ENCODE peak calls at places on chromosomes 4 and X, in eight cellular contexts. One of them, this sample, is unnamed.

GRCh38 chr4:185772391-185773093 is 39.5 kb downstream of the SORBS2 start:
- DNase-seq in H7: no peak
- DNase-seq in fibroblast of villous mesenchyme: no peak
- DNase-seq in fibroblast of lung: no peak
- DNase-seq in psoas muscle: no peak
- DNase-seq in aorta: no peak
- DNase-seq in foreskin fibroblast: no peak
- DNase-seq in neuronal stem cell: no peak
- DNase-seq in this sample: no peak

GRCh38 chr4:10354746-10355145 is 102.5 kb downstream of the ZNF518B start:
- DNase-seq in H7: no peak
- DNase-seq in fibroblast of villous mesenchyme: no peak
- DNase-seq in fibroblast of lung: no peak
- DNase-seq in psoas muscle: no peak
- DNase-seq in aorta: no peak
- DNase-seq in foreskin fibroblast: no peak
- DNase-seq in neuronal stem cell: no peak
- DNase-seq in this sample: no peak

GRCh38 chr4:99652596-99653436 is 4.8 kb downstream of the C4orf54 start:
- DNase-seq in H7: peak; percentile 24
- DNase-seq in fibroblast of villous mesenchyme: no peak
- DNase-seq in fibroblast of lung: no peak
- DNase-seq in psoas muscle: no peak
- DNase-seq in aorta: no peak
- DNase-seq in foreskin fibroblast: no peak
- DNase-seq in neuronal stem cell: no peak
- DNase-seq in this sample: no peak

GRCh38 chrX:16826207-16826606 is 39.9 kb downstream of the TXLNG start:
- DNase-seq in H7: peak; percentile 33
- DNase-seq in fibroblast of villous mesenchyme: peak; percentile 56
- DNase-seq in fibroblast of lung: peak; percentile 62
- DNase-seq in psoas muscle: no peak
- DNase-seq in aorta: no peak
- DNase-seq in foreskin fibroblast: peak; percentile 52
- DNase-seq in neuronal stem cell: no peak
- DNase-seq in this sample: no peak

GRCh38 chr4:154958621-154959358 is 177.7 kb downstream of the RBM46 start:
- DNase-seq in H7: no peak
- DNase-seq in fibroblast of villous mesenchyme: no peak
- DNase-seq in fibroblast of lung: peak; percentile 27
- DNase-seq in psoas muscle: peak; percentile 19
- DNase-seq in aorta: peak; percentile 61
- DNase-seq in foreskin fibroblast: peak; percentile 2
- DNase-seq in neuronal stem cell: no peak
- DNase-seq in this sample: no peak

GRCh38 chrX:68830486-68831404 is 1.9 kb downstream of the EFNB1 start:
- DNase-seq in H7: peak; percentile 56
- DNase-seq in fibroblast of villous mesenchyme: no peak
- DNase-seq in fibroblast of lung: no peak
- DNase-seq in psoas muscle: no peak
- DNase-seq in aorta: no peak
- DNase-seq in foreskin fibroblast: no peak
- DNase-seq in neuronal stem cell: no peak
- DNase-seq in this sample: no peak

GRCh38 chr4:116880625-116881024 is 204.8 kb downstream of the TRAM1L1 start:
- DNase-seq in H7: no peak
- DNase-seq in fibroblast of villous mesenchyme: no peak
- DNase-seq in fibroblast of lung: no peak
- DNase-seq in psoas muscle: no peak
- DNase-seq in aorta: no peak
- DNase-seq in foreskin fibroblast: no peak
- DNase-seq in neuronal stem cell: no peak
- DNase-seq in this sample: no peak

GRCh38 chr4:153733751-153734448 is 25.9 kb downstream of the RNF175 start:
- DNase-seq in H7: no peak
- DNase-seq in fibroblast of villous mesenchyme: no peak
- DNase-seq in fibroblast of lung: no peak
- DNase-seq in psoas muscle: no peak
- DNase-seq in aorta: no peak
- DNase-seq in foreskin fibroblast: peak; percentile 21
- DNase-seq in neuronal stem cell: no peak
- DNase-seq in this sample: no peak

GRCh38 chr4:73836373-73837269 is at the start of gene CXCL6:
- DNase-seq in H7: peak; percentile 78
- DNase-seq in fibroblast of villous mesenchyme: peak; percentile 17
- DNase-seq in fibroblast of lung: no peak
- DNase-seq in psoas muscle: peak; percentile 46
- DNase-seq in aorta: peak; percentile 50
- DNase-seq in foreskin fibroblast: peak; percentile 66
- DNase-seq in neuronal stem cell: peak; percentile 37
- DNase-seq in this sample: no peak

GRCh38 chrX:38192007-38192625 is 28.6 kb downstream of the SRPX start:
- DNase-seq in H7: peak; percentile 17
- DNase-seq in fibroblast of villous mesenchyme: peak; percentile 15
- DNase-seq in fibroblast of lung: peak; percentile 27
- DNase-seq in psoas muscle: no peak
- DNase-seq in aorta: no peak
- DNase-seq in foreskin fibroblast: peak; percentile 40
- DNase-seq in neuronal stem cell: no peak
- DNase-seq in this sample: no peak

GRCh38 chr4:89324671-89325070 is 17.1 kb upstream of the GPRIN3 start:
- DNase-seq in H7: no peak
- DNase-seq in fibroblast of villous mesenchyme: peak; percentile 52
- DNase-seq in fibroblast of lung: no peak
- DNase-seq in psoas muscle: no peak
- DNase-seq in aorta: peak; percentile 40
- DNase-seq in foreskin fibroblast: peak; percentile 26
- DNase-seq in neuronal stem cell: no peak
- DNase-seq in this sample: no peak

GRCh38 chrX:153495903-153496629 is 1.3 kb downstream of the BGN start:
- DNase-seq in H7: no peak
- DNase-seq in fibroblast of villous mesenchyme: no peak
- DNase-seq in fibroblast of lung: no peak
- DNase-seq in psoas muscle: no peak
- DNase-seq in aorta: no peak
- DNase-seq in foreskin fibroblast: peak; percentile 22
- DNase-seq in neuronal stem cell: no peak
- DNase-seq in this sample: no peak

GRCh38 chrX:153494061-153494460 is 719 bp upstream of the BGN start:
- DNase-seq in H7: no peak
- DNase-seq in fibroblast of villous mesenchyme: no peak
- DNase-seq in fibroblast of lung: no peak
- DNase-seq in psoas muscle: peak; percentile 43
- DNase-seq in aorta: no peak
- DNase-seq in foreskin fibroblast: peak; percentile 37
- DNase-seq in neuronal stem cell: no peak
- DNase-seq in this sample: no peak

GRCh38 chrX:153493085-153493484 is 1.7 kb upstream of the BGN start:
- DNase-seq in H7: no peak
- DNase-seq in fibroblast of villous mesenchyme: no peak
- DNase-seq in fibroblast of lung: no peak
- DNase-seq in psoas muscle: no peak
- DNase-seq in aorta: no peak
- DNase-seq in foreskin fibroblast: no peak
- DNase-seq in neuronal stem cell: no peak
- DNase-seq in this sample: no peak

GRCh38 chrX:153495362-153495751 is 577 bp downstream of the BGN start:
- DNase-seq in H7: no peak
- DNase-seq in fibroblast of villous mesenchyme: peak; percentile 22
- DNase-seq in fibroblast of lung: peak; percentile 39
- DNase-seq in psoas muscle: peak; percentile 58
- DNase-seq in aorta: no peak
- DNase-seq in foreskin fibroblast: peak; percentile 70
- DNase-seq in neuronal stem cell: no peak
- DNase-seq in this sample: no peak

DNA sequence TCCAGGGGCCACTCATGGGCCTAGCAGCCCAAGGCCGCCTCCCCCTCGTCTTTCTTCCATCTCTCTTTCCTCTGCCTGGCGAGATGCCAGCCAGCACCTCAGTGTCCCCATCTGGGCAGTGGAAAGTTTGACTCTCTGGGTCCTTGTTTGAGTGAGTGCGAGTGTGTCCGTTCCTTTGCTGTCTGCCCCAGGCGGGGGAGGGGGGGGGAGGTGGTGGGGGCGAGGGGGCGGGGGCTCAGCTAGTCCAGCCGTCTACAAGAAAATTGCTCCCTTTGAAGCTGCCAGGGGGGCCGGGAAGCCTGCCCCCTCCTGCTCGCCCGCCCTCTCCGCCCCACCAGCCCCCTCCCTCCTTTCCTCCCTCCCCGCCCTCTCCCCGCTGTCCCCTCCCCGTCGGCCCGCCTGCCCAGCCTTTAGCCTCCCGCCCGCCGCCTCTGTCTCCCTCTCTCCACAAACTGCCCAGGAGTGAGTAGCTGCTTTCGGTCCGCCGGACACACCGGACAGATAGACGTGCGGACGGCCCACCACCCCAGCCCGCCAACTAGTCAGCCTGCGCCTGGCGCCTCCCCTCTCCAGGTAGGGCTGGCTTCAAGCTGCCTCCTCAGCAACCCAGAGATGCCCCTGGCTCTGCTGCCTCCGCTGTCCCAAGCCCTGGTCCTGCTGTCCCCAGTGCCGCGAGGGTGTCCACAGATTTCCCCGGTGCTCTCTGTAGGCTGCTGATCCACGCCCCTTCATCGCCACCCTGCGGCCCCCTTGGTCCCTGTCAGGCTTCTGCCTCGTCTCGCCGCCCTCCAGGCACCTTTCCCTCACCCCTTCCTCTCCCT is at the start of gene BGN:
- DNase-seq in H7: peak; percentile 87
- DNase-seq in fibroblast of villous mesenchyme: peak; percentile 38
- DNase-seq in fibroblast of lung: peak; percentile 41
- DNase-seq in psoas muscle: peak; percentile 42
- DNase-seq in aorta: peak; percentile 84
- DNase-seq in foreskin fibroblast: peak; percentile 75
- DNase-seq in neuronal stem cell: no peak
- DNase-seq in this sample: no peak
- H3K4me3 ChIP-seq in H7: peak within 1 kb of the TSS; percentile 22
- H3K4me3 ChIP-seq in fibroblast of villous mesenchyme: peak within 1 kb of the TSS; percentile 56
- H3K4me3 ChIP-seq in fibroblast of lung: peak within 1 kb of the TSS; percentile 25
- H3K4me3 ChIP-seq in psoas muscle: peak within 1 kb of the TSS; percentile 48
- H3K4me3 ChIP-seq in aorta: peak within 1 kb of the TSS; percentile 79
- H3K4me3 ChIP-seq in foreskin fibroblast: peak within 1 kb of the TSS; percentile 60
- H3K4me3 ChIP-seq in neuronal stem cell: no peak within 1 kb of the TSS
- H3K4me3 ChIP-seq in this sample: peak within 1 kb of the TSS; percentile 22

GRCh38 chr4:146649232-146649631 is 10.5 kb downstream of the POU4F2 start:
- DNase-seq in H7: no peak
- DNase-seq in fibroblast of villous mesenchyme: no peak
- DNase-seq in fibroblast of lung: no peak
- DNase-seq in psoas muscle: no peak
- DNase-seq in aorta: no peak
- DNase-seq in foreskin fibroblast: no peak
- DNase-seq in neuronal stem cell: no peak
- DNase-seq in this sample: no peak

GRCh38 chr4:146654648-146654975 is 15.9 kb downstream of the POU4F2 start:
- DNase-seq in H7: no peak
- DNase-seq in fibroblast of villous mesenchyme: peak; percentile 5
- DNase-seq in fibroblast of lung: peak; percentile 8
- DNase-seq in psoas muscle: no peak
- DNase-seq in aorta: no peak
- DNase-seq in foreskin fibroblast: peak; percentile 27
- DNase-seq in neuronal stem cell: no peak
- DNase-seq in this sample: no peak

GRCh38 chr4:146650034-146650433 is 11.3 kb downstream of the POU4F2 start:
- DNase-seq in H7: no peak
- DNase-seq in fibroblast of villous mesenchyme: no peak
- DNase-seq in fibroblast of lung: no peak
- DNase-seq in psoas muscle: no peak
- DNase-seq in aorta: no peak
- DNase-seq in foreskin fibroblast: no peak
- DNase-seq in neuronal stem cell: no peak
- DNase-seq in this sample: no peak

DNA sequence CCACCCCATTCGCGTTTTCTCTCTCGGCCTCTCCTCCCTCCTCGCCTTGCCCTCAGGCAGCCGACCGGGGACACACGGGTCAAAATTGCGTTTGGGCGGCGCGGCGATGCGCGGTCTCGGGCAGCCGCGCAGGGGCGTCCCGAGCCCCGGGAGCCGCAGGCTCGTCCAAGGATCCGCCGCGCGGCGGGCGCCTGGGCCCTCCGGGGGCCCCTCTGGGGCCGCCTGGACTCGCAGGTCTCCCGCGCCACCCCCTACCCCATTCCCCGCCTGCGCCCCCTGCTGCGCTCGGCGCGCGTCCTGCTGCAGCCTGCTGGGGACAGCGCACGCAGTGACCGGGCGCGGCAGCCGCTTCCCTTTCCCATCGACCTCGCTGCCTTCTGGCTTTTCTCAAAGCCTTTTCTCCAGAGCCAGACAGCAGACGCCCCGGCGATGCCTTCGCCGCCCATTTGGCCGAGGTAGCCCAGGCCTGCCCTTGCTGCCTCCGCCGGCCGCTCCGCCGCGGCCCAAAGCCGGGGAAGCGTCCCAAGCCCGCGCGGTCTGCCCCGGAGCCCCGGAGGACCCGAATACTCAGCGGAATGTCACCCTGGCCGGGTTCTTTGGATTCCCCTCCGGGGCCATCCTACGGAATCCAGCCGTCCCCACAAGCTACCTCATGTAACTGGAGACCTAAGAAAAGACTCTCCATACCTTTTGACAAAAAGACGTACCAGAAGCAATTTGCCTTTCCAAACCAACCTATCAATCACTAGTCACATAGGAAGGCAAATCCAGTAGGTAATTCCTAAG is 16.5 kb downstream of the POU4F2 start:
- DNase-seq in H7: peak; percentile 83
- DNase-seq in fibroblast of villous mesenchyme: peak; percentile 8
- DNase-seq in fibroblast of lung: peak; percentile 14
- DNase-seq in psoas muscle: no peak
- DNase-seq in aorta: no peak
- DNase-seq in foreskin fibroblast: peak; percentile 53
- DNase-seq in neuronal stem cell: peak; percentile 57
- DNase-seq in this sample: no peak
- H3K4me3 ChIP-seq in H7: peak overlapping the region; percentile 40
- H3K4me3 ChIP-seq in fibroblast of villous mesenchyme: peak overlapping the region; percentile 40
- H3K4me3 ChIP-seq in fibroblast of lung: peak overlapping the region; percentile 31
- H3K4me3 ChIP-seq in psoas muscle: peak overlapping the region; percentile 65
- H3K4me3 ChIP-seq in aorta: peak overlapping the region; percentile 3
- H3K4me3 ChIP-seq in foreskin fibroblast: peak overlapping the region; percentile 38
- H3K4me3 ChIP-seq in neuronal stem cell: peak overlapping the region; percentile 20
- H3K4me3 ChIP-seq in this sample: peak overlapping the region; percentile 34

GRCh38 chr4:15938182-15938581 is 358 bp downstream of the FGFBP1 start:
- DNase-seq in H7: peak; percentile 49
- DNase-seq in fibroblast of villous mesenchyme: no peak
- DNase-seq in fibroblast of lung: no peak
- DNase-seq in psoas muscle: no peak
- DNase-seq in aorta: no peak
- DNase-seq in foreskin fibroblast: no peak
- DNase-seq in neuronal stem cell: no peak
- DNase-seq in this sample: no peak
- H3K4me3 ChIP-seq in H7: no peak overlapping the region
- H3K4me3 ChIP-seq in fibroblast of villous mesenchyme: no peak overlapping the region
- H3K4me3 ChIP-seq in fibroblast of lung: no peak overlapping the region
- H3K4me3 ChIP-seq in psoas muscle: no peak overlapping the region
- H3K4me3 ChIP-seq in aorta: no peak overlapping the region
- H3K4me3 ChIP-seq in foreskin fibroblast: no peak overlapping the region
- H3K4me3 ChIP-seq in neuronal stem cell: no peak overlapping the region
- H3K4me3 ChIP-seq in this sample: no peak overlapping the region

DNA sequence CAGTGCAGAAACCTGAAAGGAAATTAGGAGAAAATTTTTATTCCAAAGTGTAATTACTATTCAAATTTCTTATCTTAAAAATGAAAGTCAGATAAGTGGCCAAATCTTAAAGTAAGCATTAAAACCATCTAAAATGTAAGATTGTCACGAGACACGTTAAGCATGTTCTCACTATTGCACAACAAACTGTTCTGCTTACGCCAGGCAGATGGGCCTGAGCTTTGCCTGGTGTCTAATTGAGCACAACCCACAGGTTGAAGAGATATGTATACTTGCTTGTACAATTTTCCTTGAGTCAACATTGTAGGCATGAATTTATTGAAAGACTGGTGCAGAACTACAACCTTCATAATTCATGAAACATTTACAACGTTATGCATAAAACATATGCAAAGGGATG is 3.9 kb downstream of the RNF128 start:
- DNase-seq in H7: no peak
- DNase-seq in fibroblast of villous mesenchyme: no peak
- DNase-seq in fibroblast of lung: peak; percentile 44
- DNase-seq in psoas muscle: no peak
- DNase-seq in aorta: no peak
- DNase-seq in foreskin fibroblast: no peak
- DNase-seq in neuronal stem cell: no peak
- DNase-seq in this sample: no peak
- H3K4me3 ChIP-seq in H7: no peak overlapping the region
- H3K4me3 ChIP-seq in fibroblast of villous mesenchyme: no peak overlapping the region
- H3K4me3 ChIP-seq in fibroblast of lung: no peak overlapping the region
- H3K4me3 ChIP-seq in psoas muscle: peak overlapping the region; percentile 20
- H3K4me3 ChIP-seq in aorta: no peak overlapping the region
- H3K4me3 ChIP-seq in foreskin fibroblast: no peak overlapping the region
- H3K4me3 ChIP-seq in neuronal stem cell: no peak overlapping the region
- H3K4me3 ChIP-seq in this sample: no peak overlapping the region

This sample was measured in retinal pigment epithelial cell.